ENCODE peak calls at places on chromosome 4, in eight cellular contexts. G, U, Y, A, L, Z, T and W are unnamed samples.

GRCh38 chr4:41143721-41144379 is 70.5 kb downstream of the APBB2 start:
- DNase-seq in G (no peak), U (no peak), Y (no peak), A (no peak), L (no peak), Z (no peak), T (no peak), W (no peak)

GRCh38 chr4:65918217-65918616 is 247.9 kb upstream of the EPHA5 start:
- DNase-seq in G (no peak), U (no peak), Y (no peak), A (no peak), L (no peak), Z (no peak), T (no peak), W (no peak)

GRCh38 chr4:168383510-168383909 is 65.0 kb upstream of the DDX60 start:
- DNase-seq in G (no peak), U (no peak), Y (no peak), A (no peak), L (no peak), Z (no peak), T (no peak), W (no peak)

GRCh38 chr4:74789518-74789917 is 4.8 kb downstream of the BTC start:
- DNase-seq in G (no peak), U (no peak), Y (no peak), A (no peak), L (no peak), Z (no peak), T (no peak), W (no peak)

GRCh38 chr4:185931375-185931774 is 119.4 kb upstream of the SORBS2 start:
- DNase-seq in G (no peak), U (no peak), Y (no peak), A (no peak), L (no peak), Z (no peak), T (no peak), W (no peak)

GRCh38 chr4:124206779-124207605 is 505.5 kb downstream of the ANKRD50 start:
- DNase-seq in G (no peak), U (no peak), Y (no peak), A (no peak), L (no peak), Z (no peak), T (no peak), W (no peak)

GRCh38 chr4:67886281-67886680 is 2.5 kb upstream of the TMPRSS11D start:
- DNase-seq in G (no peak), U (no peak), Y (no peak), A (no peak), L (no peak), Z (no peak), T (no peak), W (no peak)

GRCh38 chr4:100348472-100348871 is 158.2 kb upstream of the DDIT4L start:
- DNase-seq in G (no peak), U (no peak), Y (no peak), A (no peak), L (no peak), Z (no peak), T (no peak), W (no peak)

GRCh38 chr4:7254736-7255487 is 62.6 kb downstream of the SORCS2 start:
- DNase-seq in G (no peak), U (no peak), Y (no peak), A (no peak), L (no peak), Z (no peak), T (no peak), W (no peak)